ENCODE peak calls at places on chromosomes 5 and 9, in five cellular contexts. L is bronchial epithelial cell, G is astrocyte of the cerebellum, T is stomach, Z is iPS-NIHi11. B is an unnamed sample.

GRCh38 chr5:88879724-88880123 is 3.3 kb downstream of the MEF2C start:
- DNase-seq in L (no peak), G (no peak), T (no peak), Z (no peak), B (peak)

GRCh38 chr5:72451771-72452505 is 55.3 kb downstream of the ZNF366 start:
- DNase-seq in L (no peak), G (peak), T (no peak), Z (peak), B (no peak)

GRCh38 chr9:114437401-114437893 is 49.7 kb upstream of the AKNA start:
- DNase-seq in L (no peak), G (no peak), T (no peak), Z (no peak), B (no peak)

GRCh38 chr5:1092122-1092521 is 19.7 kb downstream of the SLC12A7 start:
- DNase-seq in L (no peak), G (no peak), T (no peak), Z (no peak), B (no peak)

GRCh38 chr9:84322830-84323229 is 17.7 kb downstream of the SLC28A3 start:
- DNase-seq in L (peak), G (no peak), T (no peak), Z (no peak), B (no peak)

GRCh38 chr5:170297589-170298462 is at the start of gene LCP2:
- DNase-seq in L (no peak), G (no peak), T (no peak), Z (no peak), B (no peak)

GRCh38 chr5:139137703-139138102 is 60.5 kb downstream of the SIL1 start:
- DNase-seq in L (peak), G (no peak), T (peak), Z (peak), B (peak)

GRCh38 chr5:158623971-158624370 is 475.7 kb downstream of the EBF1 start:
- DNase-seq in L (no peak), G (no peak), T (no peak), Z (no peak), B (no peak)

GRCh38 chr9:93267091-93267541 is 83.2 kb downstream of the WNK2 start:
- DNase-seq in L (no peak), G (no peak), T (peak), Z (peak), B (no peak)

GRCh38 chr5:129243058-129243457 is 148.5 kb downstream of the ISOC1 start:
- DNase-seq in L (no peak), G (no peak), T (no peak), Z (no peak), B (no peak)

GRCh38 chr9:105216440-105217178 is 27.8 kb upstream of the SLC44A1 start:
- DNase-seq in L (no peak), G (no peak), T (peak), Z (no peak), B (no peak)

GRCh38 chr5:68435611-68436010 is 220.1 kb downstream of the PIK3R1 start:
- DNase-seq in L (no peak), G (no peak), T (no peak), Z (no peak), B (no peak)

GRCh38 chr5:1105350-1106265 is 6.3 kb downstream of the SLC12A7 start:
- DNase-seq in L (no peak), G (no peak), T (peak), Z (no peak), B (no peak)

GRCh38 chr9:102135768-102136167 is 397.3 kb upstream of the GRIN3A start:
- DNase-seq in L (no peak), G (no peak), T (no peak), Z (no peak), B (no peak)

GRCh38 chr9:8857330-8858249 is 1058.0 kb upstream of the DMAC1 start:
- DNase-seq in L (no peak), G (no peak), T (peak), Z (peak), B (no peak)